ENCODE peak calls at places on chromosome 18, in six cellular contexts. C is GM23248, Z is MM.1S, P is PC-9, N is PC-3, V is SK-N-SH. R is an unnamed sample.

GRCh38 chr18:12321331-12321730 is 13.3 kb downstream of the TUBB6 start:
- DNase-seq in P (no peak), V (no peak), Z (no peak), C (peak; percentile 24), N (no peak), R (no peak)

GRCh38 chr18:44537521-44537920 is 143.2 kb upstream of the SETBP1 start:
- DNase-seq in Z (no peak), C (peak; percentile 93), P (peak; percentile 85), N (peak; percentile 84), V (peak; percentile 1), R (no peak)

GRCh38 chr18:73261243-73261642 is 393.5 kb upstream of the NETO1 start:
- DNase-seq in Z (no peak), P (no peak), V (no peak), N (no peak), C (no peak), R (no peak)

GRCh38 chr18:37956020-37956419 is 390.4 kb upstream of the CELF4 start:
- DNase-seq in N (no peak), Z (no peak), P (no peak), C (no peak), V (no peak), R (no peak)

GRCh38 chr18:52000435-52000834 is 339.6 kb upstream of the DCC start:
- DNase-seq in N (no peak), V (no peak), C (no peak), P (no peak), Z (no peak), R (no peak)

GRCh38 chr18:3086865-3087264 is 73.9 kb upstream of the LPIN2 start:
- DNase-seq in Z (no peak), C (no peak), V (no peak), P (no peak), N (no peak), R (no peak)

GRCh38 chr18:23631312-23631711 is 31.4 kb downstream of the ANKRD29 start:
- DNase-seq in V (no peak), N (no peak), Z (no peak), P (no peak), C (no peak), R (no peak)

GRCh38 chr18:26405190-26405781 is 143.1 kb downstream of the KCTD1 start:
- DNase-seq in Z (peak; percentile 51), V (peak; percentile 62), N (peak; percentile 62), C (peak; percentile 58), P (peak; percentile 51), R (peak; percentile 48)

GRCh38 chr18:30970201-30970816 is 72.2 kb downstream of the DSC3 start:
- DNase-seq in C (peak; percentile 40), Z (peak; percentile 27), P (peak; percentile 39), N (peak; percentile 75), V (no peak), R (peak; percentile 33)

GRCh38 chr18:41323044-41323443 is 632.0 kb upstream of the PIK3C3 start:
- DNase-seq in P (no peak), Z (no peak), C (no peak), N (peak; percentile 12), V (no peak), R (no peak)

GRCh38 chr18:13684546-13684945 is 41.8 kb downstream of the FAM210A start:
- DNase-seq in N (no peak), C (no peak), Z (no peak), P (no peak), V (no peak), R (no peak)

DNA sequence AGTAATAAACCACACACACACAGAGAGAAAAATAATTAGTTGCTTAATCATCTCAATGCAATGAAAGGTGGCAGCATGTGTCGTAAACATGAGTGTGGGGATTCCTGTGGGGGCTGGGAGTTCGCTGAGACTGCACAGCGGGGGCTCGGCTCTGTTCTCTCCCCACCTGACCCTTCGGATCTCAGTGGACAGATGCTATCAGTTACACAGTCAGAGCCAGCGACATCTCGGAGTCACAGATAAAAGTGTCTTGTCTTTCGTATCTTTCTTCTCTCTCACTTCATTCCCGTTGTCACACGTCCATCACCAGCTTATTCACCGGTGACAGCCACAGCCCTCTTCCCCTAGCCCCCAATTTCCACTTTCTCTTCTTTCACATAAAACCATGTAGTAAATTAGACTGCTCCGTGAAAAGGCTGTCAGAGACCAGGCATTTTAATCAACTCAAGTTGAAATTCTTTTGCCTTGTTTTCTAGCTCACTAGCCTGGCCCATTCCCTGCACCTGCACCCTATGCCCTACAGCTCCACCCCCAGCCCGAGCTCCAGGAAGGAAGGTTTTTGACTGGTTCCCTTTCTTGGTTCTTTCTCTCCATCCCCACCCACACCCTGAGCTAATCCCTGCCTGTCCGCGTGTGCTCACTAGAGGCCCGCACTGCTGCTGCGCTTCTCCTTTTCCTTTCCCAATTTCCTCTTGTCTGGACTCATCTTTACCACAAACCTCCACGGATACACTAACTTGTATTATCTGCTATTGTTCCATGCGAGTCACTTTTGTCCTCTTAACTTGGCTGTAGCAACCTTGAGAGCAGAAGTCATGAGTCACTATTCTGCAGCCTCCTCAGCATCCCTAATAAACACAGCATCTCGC is 36.8 kb downstream of the COLEC12 start:
- DNase-seq in P (no peak), C (peak; percentile 56), N (no peak), V (no peak), Z (no peak), R (peak; percentile 39)
- H3K4me2 ChIP-seq in P (no peak overlapping the region), C (no peak overlapping the region), N (no peak overlapping the region), V (no peak overlapping the region), Z (no peak overlapping the region), R (peak overlapping the region; percentile 35)

GRCh38 chr18:77102246-77103040 is 30.1 kb downstream of the MBP start:
- DNase-seq in C (peak; percentile 87), P (peak; percentile 74), N (peak; percentile 46), V (peak; percentile 53), Z (peak; percentile 81), R (no peak)
- H3F3A ChIP-seq in C (peaks cover 46% of the 10 kb centered on the region), P (peaks cover 46% of the 10 kb centered on the region), N (peaks cover 11% of the 10 kb centered on the region), V (peaks cover 34% of the 10 kb centered on the region), Z (peaks cover 6% of the 10 kb centered on the region), R (no peaks in the 10 kb centered on the region)

GRCh38 chr18:78618726-78619125 is 360.9 kb upstream of the SALL3 start:
- DNase-seq in C (no peak), V (no peak), N (no peak), P (no peak), Z (no peak), R (no peak)
- H3K4me2 ChIP-seq in C (no peak overlapping the region), V (no peak overlapping the region), N (no peak overlapping the region), P (no peak overlapping the region), Z (no peak overlapping the region), R (no peak overlapping the region)

GRCh38 chr18:10453261-10453884 is 1.1 kb upstream of the APCDD1 start:
- DNase-seq in N (no peak), P (no peak), Z (no peak), V (no peak), C (peak; percentile 11), R (no peak)
- H3F3A ChIP-seq in N (no peaks in the 10 kb centered on the region), P (no peaks in the 10 kb centered on the region), Z (no peaks in the 10 kb centered on the region), V (no peaks in the 10 kb centered on the region), C (no peaks in the 10 kb centered on the region), R (peaks cover 14% of the 10 kb centered on the region)

DNA sequence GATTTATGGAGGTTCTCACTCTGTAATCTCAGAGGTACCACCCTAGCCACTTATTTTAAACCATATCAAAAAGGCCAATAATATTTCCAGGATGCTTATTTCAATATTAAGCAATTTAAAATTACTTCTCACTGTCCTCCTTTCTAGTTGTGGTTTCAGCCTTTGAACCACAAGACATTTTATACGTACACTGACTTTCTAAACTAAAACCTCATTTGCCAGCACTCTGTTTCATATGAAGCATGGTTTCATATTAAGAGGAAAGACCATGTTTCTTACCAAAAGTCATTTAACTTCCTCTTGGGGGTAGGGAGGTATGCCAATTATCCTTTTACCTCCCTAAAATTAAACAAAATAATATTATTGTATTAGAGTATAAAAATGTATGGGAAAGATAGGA is 399.8 kb downstream of the CDH7 start:
- DNase-seq in N (no peak), C (no peak), V (no peak), P (no peak), Z (peak; percentile 71), R (no peak)
- H3K4me2 ChIP-seq in N (no peak overlapping the region), C (no peak overlapping the region), V (no peak overlapping the region), P (no peak overlapping the region), Z (no peak overlapping the region), R (no peak overlapping the region)

GRCh38 chr18:76979906-76980305 is 152.7 kb downstream of the MBP start:
- DNase-seq in V (no peak), N (no peak), C (no peak), Z (no peak), P (no peak), R (no peak)
- H3F3A ChIP-seq in V (no peaks in the 10 kb centered on the region), N (no peaks in the 10 kb centered on the region), C (peaks cover 4% of the 10 kb centered on the region), Z (no peaks in the 10 kb centered on the region), P (no peaks in the 10 kb centered on the region), R (no peaks in the 10 kb centered on the region)

GRCh38 chr18:63552581-63552980 is 10.4 kb downstream of the SERPINB12 start:
- DNase-seq in V (no peak), N (no peak), C (no peak), P (no peak), Z (no peak), R (no peak)
- H3K4me2 ChIP-seq in V (no peak overlapping the region), N (no peak overlapping the region), C (peak overlapping the region; percentile 75), P (peak overlapping the region; percentile 48), Z (no peak overlapping the region), R (no peak overlapping the region)

DNA sequence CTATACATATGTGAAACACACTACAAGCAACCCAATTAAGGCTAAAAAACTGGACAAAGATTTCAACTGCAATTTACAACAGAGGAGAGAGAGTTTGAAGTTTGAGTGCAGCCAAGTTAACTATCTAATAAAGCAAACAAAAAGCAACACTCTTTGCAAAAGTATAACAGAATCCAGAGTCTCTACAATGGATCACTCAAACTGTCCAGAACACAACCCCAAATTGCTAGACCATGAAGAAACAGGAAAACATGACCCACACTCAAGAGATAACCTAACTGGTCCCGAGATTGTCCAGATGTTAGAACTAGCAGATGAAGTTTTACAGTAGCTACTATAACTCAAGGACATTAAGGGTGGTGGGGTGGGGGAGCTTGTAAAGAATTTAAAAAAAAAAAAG is 14.8 kb downstream of the ABHD3 start:
- DNase-seq in N (no peak), P (no peak), Z (no peak), C (no peak), V (no peak), R (no peak)
- H3F3A ChIP-seq in N (no peaks in the 10 kb centered on the region), P (peaks cover 3% of the 10 kb centered on the region), Z (peaks cover 2% of the 10 kb centered on the region), C (no peaks in the 10 kb centered on the region), V (no peaks in the 10 kb centered on the region), R (no peaks in the 10 kb centered on the region)

DNA sequence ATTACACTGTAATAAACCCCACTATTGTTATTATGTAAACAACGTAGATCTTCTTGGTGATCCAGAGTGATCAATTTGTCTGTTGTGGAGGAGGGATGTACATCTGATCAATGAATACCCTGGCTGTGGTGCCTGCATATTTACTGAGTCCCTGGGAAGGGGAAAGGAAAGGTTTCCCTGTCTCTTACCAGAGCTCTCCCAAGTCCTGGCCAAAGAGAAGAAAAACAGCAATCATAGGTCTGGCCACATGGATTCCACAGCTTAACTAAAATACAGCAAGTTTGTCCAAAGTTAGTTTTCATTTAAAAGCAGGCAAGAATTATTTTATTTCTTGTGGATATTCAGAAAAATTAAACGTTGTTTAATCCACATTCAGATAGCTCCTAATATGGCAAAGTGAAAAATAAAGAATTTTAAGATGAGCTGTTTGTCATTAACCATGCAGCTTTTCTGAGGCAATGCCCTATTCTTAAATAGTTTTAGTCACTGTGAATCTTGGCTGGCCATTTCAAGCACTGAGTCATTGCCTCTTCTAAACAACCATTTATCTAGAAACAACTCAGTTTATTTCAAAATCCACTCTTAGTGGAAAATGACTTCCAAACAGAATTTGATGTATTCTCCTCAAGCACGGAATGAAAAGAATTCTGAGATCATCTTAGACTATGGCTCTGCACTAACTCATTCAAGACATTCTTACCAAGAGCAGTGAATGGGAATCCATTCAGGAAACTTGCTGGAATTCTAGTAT is 1004.4 kb upstream of the CDH2 start:
- DNase-seq in N (peak; percentile 78), Z (no peak), C (peak; percentile 97), P (no peak), V (no peak), R (no peak)
- H3K4me2 ChIP-seq in N (peak overlapping the region; percentile 46), Z (no peak overlapping the region), C (peak overlapping the region; percentile 85), P (no peak overlapping the region), V (peak overlapping the region; percentile 58), R (no peak overlapping the region)

R was measured in neural progenitor cell.